ENCODE peak calls at places on chromosome 16, in four cellular contexts. Q is GM12878, J is K562, D is HepG2. B is an unnamed sample.

GRCh38 chr16:8512941-8513624 is 77.2 kb downstream of the TMEM114 start:
- DNase-seq in Q (peak), J (no peak), D (no peak), B (no peak)

GRCh38 chr16:67563708-67564468 is 1.6 kb downstream of the CTCF start:
- DNase-seq in Q (no peak), J (no peak), D (peak), B (no peak)

GRCh38 chr16:71927383-71927782 is 32.1 kb downstream of the IST1 start:
- DNase-seq in Q (no peak), J (no peak), D (no peak), B (no peak)

GRCh38 chr16:20906225-20906870 is 5.8 kb downstream of the LYRM1 start:
- DNase-seq in Q (no peak), J (no peak), D (no peak), B (no peak)

GRCh38 chr16:54934536-54935410 is 4.1 kb downstream of the IRX5 start:
- DNase-seq in Q (no peak), J (no peak), D (no peak), B (peak)

GRCh38 chr16:14669776-14670175 is 24.3 kb downstream of the PLA2G10 start:
- DNase-seq in Q (no peak), J (no peak), D (no peak), B (no peak)

GRCh38 chr16:30934827-30935557 is 11.6 kb downstream of the FBXL19 start:
- DNase-seq in Q (no peak), J (peak), D (peak), B (peak)

GRCh38 chr16:88353691-88354090 is 29.1 kb upstream of the ZNF469 start:
- DNase-seq in Q (no peak), J (no peak), D (no peak), B (no peak)

DNA sequence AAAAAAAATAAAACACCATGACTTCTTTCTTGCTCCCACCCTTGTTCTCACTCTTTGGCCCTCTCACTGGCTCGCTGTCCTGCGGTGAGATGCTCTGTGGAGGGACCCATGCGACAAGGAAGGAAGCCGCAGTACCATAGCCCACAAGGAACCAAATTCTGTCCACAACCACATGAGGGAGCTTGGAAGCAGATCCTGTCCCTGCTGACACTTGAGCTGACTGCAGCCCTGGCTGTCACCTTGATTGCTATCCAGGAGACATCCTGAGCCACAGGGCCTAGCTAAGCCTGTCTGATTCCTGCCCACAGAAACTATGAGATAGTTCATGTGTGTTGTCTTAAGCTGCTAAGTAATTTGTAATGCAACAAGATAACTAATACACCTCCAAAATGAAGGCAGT is 4.8 kb upstream of the MT2A start:
- DNase-seq in Q (no peak), J (no peak), D (peak), B (peak)
- TF ChIP-seq TCF7 in Q (no peak), J (no peak), D (no peak), B (no peak)

GRCh38 chr16:11679941-11680911 is 12.0 kb downstream of the SNN start:
- DNase-seq in Q (no peak), J (no peak), D (no peak), B (no peak)
- TF ChIP-seq ETV6 in Q (no peak), J (no peak), D (no peak), B (no peak)

GRCh38 chr16:74991593-74992403 is 6.9 kb upstream of the WDR59 start:
- DNase-seq in Q (no peak), J (peak), D (peak), B (no peak)
- TF ChIP-seq TCF7 in Q (no peak), J (no peak), D (peak), B (no peak)

GRCh38 chr16:73131153-73131862 is 83.4 kb upstream of the ZFHX3 start:
- DNase-seq in Q (no peak), J (no peak), D (no peak), B (no peak)
- TF ChIP-seq ETV6 in Q (no peak), J (no peak), D (no peak), B (no peak)

DNA sequence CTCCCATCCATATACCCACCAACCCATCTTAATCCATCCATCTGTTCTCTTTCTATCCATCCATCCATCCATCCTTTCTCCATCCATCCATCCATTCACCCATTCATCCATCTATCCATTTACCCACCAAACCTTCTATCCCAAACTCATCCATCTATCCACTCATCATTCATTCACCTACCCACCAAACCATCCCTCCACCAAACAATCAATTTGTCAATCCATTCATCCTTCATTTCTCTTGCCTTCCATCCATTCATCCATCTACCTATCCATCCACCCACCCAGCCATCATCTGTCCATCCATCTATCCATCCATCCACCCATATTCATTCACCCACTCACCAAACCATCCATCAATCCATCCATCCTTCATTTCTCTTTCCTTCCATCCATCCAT is 44.6 kb upstream of the CIBAR2 start:
- DNase-seq in Q (no peak), J (no peak), D (no peak), B (no peak)
- TF ChIP-seq TCF7 in Q (no peak), J (no peak), D (no peak), B (no peak)

GRCh38 chr16:25063865-25064264 is 47.7 kb upstream of the LCMT1 start:
- DNase-seq in Q (no peak), J (peak), D (peak), B (no peak)

GRCh38 chr16:25065899-25066298 is 45.6 kb upstream of the LCMT1 start:
- DNase-seq in Q (no peak), J (peak), D (peak), B (peak)

GRCh38 chr16:25063102-25063501 is 47.9 kb upstream of the ARHGAP17 start:
- DNase-seq in Q (no peak), J (no peak), D (no peak), B (no peak)

GRCh38 chr16:25066426-25066746 is 45.2 kb upstream of the LCMT1 start:
- DNase-seq in Q (no peak), J (peak), D (no peak), B (no peak)

DNA sequence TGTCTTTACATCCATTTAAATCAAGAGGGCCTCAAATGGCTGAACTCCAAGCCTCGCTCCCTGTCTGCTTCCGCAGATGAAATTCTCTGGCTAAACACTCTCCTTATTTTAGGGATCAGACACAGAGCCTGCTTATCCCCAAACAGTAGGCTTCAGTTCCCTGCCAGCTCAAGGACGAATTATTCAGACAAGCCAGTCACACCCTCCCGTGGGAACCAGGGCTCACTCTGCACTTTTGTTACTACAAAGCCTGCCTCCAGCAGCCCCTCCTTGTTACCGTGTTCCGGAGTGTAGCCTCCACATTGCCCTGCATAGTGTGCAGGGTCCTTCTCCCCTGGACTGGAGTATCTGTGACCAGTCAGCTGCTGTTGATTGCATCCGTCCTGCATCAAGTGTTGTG is 46.6 kb upstream of the LCMT1 start:
- DNase-seq in Q (no peak), J (no peak), D (peak), B (no peak)
- TF ChIP-seq ETV6 in Q (no peak), J (no peak), D (no peak), B (no peak)

GRCh38 chr16:19878760-19879159 is 5.9 kb downstream of the GPRC5B start:
- DNase-seq in Q (no peak), J (no peak), D (no peak), B (no peak)

GRCh38 chr16:19881783-19882182 is 2.9 kb downstream of the GPRC5B start:
- DNase-seq in Q (no peak), J (no peak), D (no peak), B (no peak)

GRCh38 chr16:19876501-19877059 is 8.1 kb downstream of the GPRC5B start:
- DNase-seq in Q (no peak), J (no peak), D (no peak), B (no peak)

GRCh38 chr16:19881028-19881427 is 3.6 kb downstream of the GPRC5B start:
- DNase-seq in Q (no peak), J (no peak), D (no peak), B (no peak)

GRCh38 chr16:19879241-19879792 is 5.3 kb downstream of the GPRC5B start:
- DNase-seq in Q (no peak), J (no peak), D (peak), B (peak)
- TF ChIP-seq TCF7 in Q (no peak), J (no peak), D (no peak), B (no peak)

GRCh38 chr16:48081656-48082055 is 74.1 kb downstream of the ABCC12 start:
- DNase-seq in Q (no peak), J (no peak), D (no peak), B (no peak)
- TF ChIP-seq ETV6 in Q (no peak), J (no peak), D (no peak), B (no peak)